ENCODE peak calls at places on chromosomes 2 and 18, in nine cellular contexts. Y is PC-9; E is A549; F is progenitor cell of endocrine pancreas; O is CD4-positive, alpha-beta T cell; N is AG10803; V is adrenal gland; J is left ventricle myocardium inferior; Z is heart right ventricle. R is an unnamed sample.

GRCh38 chr2:96105152-96105915 is 11.0 kb downstream of the ADRA2B start:
- DNase-seq in Y (no peak), N (no peak), E (no peak), F (no peak), O (no peak), J (no peak), V (no peak), Z (no peak), R (no peak)

GRCh38 chr18:62987035-62987830 is 271.9 kb downstream of the PHLPP1 start:
- DNase-seq in F (no peak), Y (no peak), O (no peak), Z (no peak), J (no peak), V (no peak), N (no peak), E (no peak), R (no peak)

GRCh38 chr2:178912416-178913056 is 105.3 kb upstream of the TTN start:
- DNase-seq in V (no peak), N (peak; percentile 3), F (no peak), O (no peak), Y (no peak), Z (no peak), J (no peak), E (no peak), R (no peak)

GRCh38 chr2:72182547-72183460 is 35.1 kb upstream of the CYP26B1 start:
- DNase-seq in Z (peak; percentile 34), V (peak; percentile 44), E (no peak), N (no peak), Y (no peak), O (no peak), F (no peak), J (no peak), R (no peak)

GRCh38 chr2:14634885-14635871 is 2.7 kb downstream of the LRATD1 start:
- DNase-seq in E (peak; percentile 24), J (peak; percentile 70), F (peak; percentile 63), V (peak; percentile 76), Z (peak; percentile 67), Y (peak; percentile 74), N (peak; percentile 67), O (no peak), R (peak; percentile 90)

GRCh38 chr2:145283131-145283530 is 763.2 kb upstream of the ZEB2 start:
- DNase-seq in F (no peak), J (no peak), Z (no peak), E (no peak), V (no peak), O (no peak), Y (no peak), N (no peak), R (no peak)

GRCh38 chr2:213125646-213126347 is 25.6 kb downstream of the IKZF2 start:
- DNase-seq in J (no peak), V (no peak), Z (no peak), N (no peak), E (no peak), Y (no peak), O (no peak), F (no peak), R (no peak)

GRCh38 chr2:205148756-205149155 is 533.5 kb upstream of the NRP2 start:
- DNase-seq in Y (no peak), E (no peak), V (no peak), O (no peak), F (no peak), N (peak; percentile 33), J (no peak), Z (no peak), R (no peak)

GRCh38 chr2:172095905-172096660 is 6.6 kb downstream of the DLX2 start:
- DNase-seq in E (no peak), N (no peak), J (no peak), F (no peak), O (no peak), V (no peak), Y (peak; percentile 42), Z (no peak), R (no peak)

GRCh38 chr18:75343389-75343788 is 84.1 kb downstream of the SMIM21 start:
- DNase-seq in F (no peak), V (no peak), Y (no peak), Z (no peak), E (no peak), N (no peak), J (no peak), O (no peak), R (no peak)

GRCh38 chr2:113005030-113005509 is at the start of gene IL36A:
- DNase-seq in O (no peak), V (no peak), Y (no peak), N (no peak), Z (no peak), J (no peak), E (no peak), F (no peak), R (no peak)

GRCh38 chr18:21241224-21242131 is 554 bp upstream of the GREB1L start:
- DNase-seq in Z (peak; percentile 3), Y (peak; percentile 12), E (no peak), O (no peak), F (peak; percentile 19), J (no peak), N (no peak), V (no peak), R (peak; percentile 22)

GRCh38 chr2:83665894-83666293 is 793.2 kb downstream of the SUCLG1 start:
- DNase-seq in F (no peak), Z (no peak), J (no peak), Y (no peak), O (no peak), V (no peak), E (peak; percentile 84), N (peak; percentile 34), R (no peak)

GRCh38 chr2:168120310-168120709 is 127.1 kb downstream of the STK39 start:
- DNase-seq in Z (no peak), Y (no peak), V (no peak), E (no peak), N (no peak), J (no peak), F (no peak), O (no peak), R (no peak)
- TF ChIP-seq CTCF in Z (no peak), Y (no peak), V (no peak), E (no peak), N (no peak), J (no peak), F (no peak), O (no peak), R (no peak)

DNA sequence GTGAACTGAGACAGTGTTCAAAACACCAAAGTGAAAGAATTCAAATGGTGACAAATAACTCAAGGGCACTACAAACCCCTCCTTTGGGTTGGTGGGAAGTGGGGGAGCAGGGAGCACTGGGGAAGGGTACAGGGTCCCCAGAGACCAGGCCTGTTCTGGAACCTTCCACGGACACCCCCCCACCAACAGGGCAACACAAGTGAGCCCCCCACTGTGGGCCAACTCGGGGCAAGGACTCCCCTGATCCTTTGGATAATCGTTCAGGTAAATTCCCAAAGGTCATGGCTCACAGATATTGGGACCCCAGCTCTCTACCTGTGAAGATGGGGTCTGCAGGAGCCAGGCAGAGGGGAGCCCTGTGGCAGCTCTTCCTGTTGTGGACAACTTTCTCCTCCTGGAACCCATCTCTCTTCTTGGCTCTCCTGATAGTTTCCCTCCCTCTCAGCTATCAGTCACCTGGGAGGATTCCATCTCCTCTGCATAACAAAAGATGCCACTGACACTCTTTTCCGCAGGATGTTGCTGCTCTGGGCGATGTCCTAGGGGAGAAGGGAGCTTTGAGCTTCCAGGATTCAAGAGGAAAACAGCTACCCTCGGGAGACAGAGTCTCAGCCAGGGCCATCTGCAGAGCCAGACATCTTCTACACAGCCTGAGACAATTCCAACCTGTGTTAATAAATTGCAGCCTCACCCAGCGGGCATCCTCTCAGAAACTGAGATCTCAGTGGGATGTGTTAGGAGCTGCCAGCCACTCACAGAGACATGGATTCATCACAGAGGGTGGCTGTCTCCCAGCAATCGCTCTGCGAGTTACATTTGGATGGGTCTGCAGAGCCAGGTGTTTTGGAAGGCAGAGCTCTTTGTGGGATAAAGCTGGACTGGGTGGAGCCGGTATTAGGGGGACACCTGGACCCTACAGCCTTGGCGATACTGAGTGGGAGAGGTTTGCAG is 35.4 kb downstream of the MBP start:
- DNase-seq in J (no peak), O (no peak), N (no peak), Z (no peak), E (no peak), V (no peak), F (no peak), Y (no peak), R (no peak)
- TF ChIP-seq CTCF in J (no peak), O (no peak), N (no peak), Z (no peak), E (no peak), V (no peak), F (no peak), Y (no peak), R (no peak)

GRCh38 chr2:35035883-35036282 is 1319.7 kb upstream of the CRIM1 start:
- DNase-seq in J (no peak), E (peak; percentile 61), O (no peak), N (no peak), Y (no peak), F (no peak), V (no peak), Z (no peak), R (no peak)
- TF ChIP-seq CTCF in J (no peak), E (peak; percentile 57), O (no peak), N (no peak), Y (no peak), F (peak; percentile 17), V (no peak), Z (no peak), R (no peak)

GRCh38 chr18:54224379-54225014 is at the start of gene MBD2:
- DNase-seq in V (peak; percentile 94), N (peak; percentile 93), Y (peak; percentile 89), E (peak; percentile 92), O (peak; percentile 96), Z (peak; percentile 94), J (peak; percentile 96), F (peak; percentile 88), R (peak; percentile 96)
- TF ChIP-seq CTCF in V (no peak), N (peak; percentile 29), Y (no peak), E (no peak), O (no peak), Z (no peak), J (peak; percentile 45), F (peak; percentile 33), R (no peak)

DNA sequence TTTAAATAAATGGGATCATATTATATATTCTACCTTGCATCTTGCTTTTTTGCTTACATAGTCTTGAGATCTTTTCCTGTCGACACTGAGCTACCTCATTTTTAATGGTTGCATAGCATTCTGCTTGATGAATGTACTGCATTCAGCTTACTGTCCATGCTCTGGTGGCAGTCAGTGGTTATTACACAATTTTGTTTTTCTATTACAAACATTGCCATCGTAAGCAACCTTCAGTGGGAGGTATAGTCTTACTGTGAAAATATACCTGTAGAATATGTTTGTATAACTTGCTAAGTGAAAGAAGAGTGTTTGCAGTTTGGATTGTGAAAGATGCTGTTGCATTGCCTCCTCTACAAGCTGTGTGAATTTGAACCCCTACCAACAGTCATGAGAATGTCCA is 43.4 kb downstream of the UBXN4 start:
- DNase-seq in V (no peak), F (no peak), Z (no peak), O (no peak), J (no peak), Y (no peak), N (no peak), E (no peak), R (no peak)
- TF ChIP-seq CTCF in V (peak; percentile 25), F (peak; percentile 25), Z (no peak), O (no peak), J (peak; percentile 20), Y (peak; percentile 22), N (no peak), E (no peak), R (no peak)

R was measured in Calu3.